ENCODE peak calls at places on chromosomes 1 and 21, in four cellular contexts. A is bronchial epithelial cell, Y is NCI-H82, E is RPMI7951. W is an unnamed sample.
A peak's percentile ranks its signal among the peaks of the same experiment; 100 is the strongest.

GRCh38 chr1:53949023-53949611 is 3.0 kb downstream of the LRRC42 start:
- DNase-seq in Y (peak; percentile 75), E (peak; percentile 42), A (peak; percentile 34), W (peak; percentile 13)

GRCh38 chr1:204989266-204990058 is 53.5 kb upstream of the CNTN2 start:
- DNase-seq in Y (peak; percentile 95), E (peak; percentile 37), A (peak; percentile 78), W (peak; percentile 79)

GRCh38 chr1:94803517-94804441 is 16.4 kb upstream of the SLC44A3 start:
- DNase-seq in A (no peak), E (peak; percentile 82), Y (peak; percentile 93), W (peak; percentile 34)

GRCh38 chr21:46674430-46675007 is 39.0 kb downstream of the PRMT2 start:
- DNase-seq in A (no peak), Y (no peak), E (no peak), W (no peak)

GRCh38 chr1:97050501-97050900 is 328.9 kb downstream of the PTBP2 start:
- DNase-seq in E (peak; percentile 47), A (peak; percentile 4), Y (peak; percentile 66), W (no peak)

GRCh38 chr1:172642970-172643369 is 15.9 kb upstream of the FASLG start:
- DNase-seq in Y (no peak), E (no peak), A (peak; percentile 28), W (no peak)

GRCh38 chr1:15090373-15090772 is 63.2 kb upstream of the TMEM51 start:
- DNase-seq in A (peak; percentile 57), E (no peak), Y (no peak), W (peak; percentile 30)

GRCh38 chr21:44313451-44313850 is 13.6 kb downstream of the PFKL start:
- DNase-seq in Y (no peak), A (no peak), E (no peak), W (no peak)

GRCh38 chr1:108082006-108082405 is 117.0 kb upstream of the VAV3 start:
- DNase-seq in A (no peak), Y (no peak), E (no peak), W (no peak)

GRCh38 chr1:67590329-67590728 is 94.7 kb upstream of the GADD45A start:
- DNase-seq in Y (no peak), A (peak; percentile 19), E (no peak), W (no peak)

GRCh38 chr1:178724734-178725602 is at the start of gene RALGPS2:
- DNase-seq in A (peak; percentile 34), E (peak; percentile 77), Y (peak; percentile 92), W (peak; percentile 80)

W was measured in mammary epithelial cell.